ENCODE peak calls at places on chromosomes 11 and 22, in eight cellular contexts. I, W, H, U, L, R, Y and P are unnamed samples.
A peak's percentile ranks its signal among the peaks of the same experiment; 100 is the strongest.

GRCh38 chr11:75461136-75461535 is 28.1 kb upstream of the KLHL35 start:
- DNase-seq in I (no peak), U (no peak), R (no peak), L (no peak), W (no peak), Y (no peak), H (no peak), P (no peak)

GRCh38 chr11:7512525-7513209 is 1.1 kb upstream of the PPFIBP2 start:
- DNase-seq in W (peak; percentile 68), I (peak; percentile 33), U (peak; percentile 23), R (no peak), Y (peak; percentile 84), H (no peak), L (no peak), P (no peak)

GRCh38 chr11:1195690-1196515 is 27.0 kb upstream of the MUC5B start:
- DNase-seq in H (no peak), L (no peak), Y (peak; percentile 2), R (peak; percentile 83), W (no peak), I (no peak), U (no peak), P (no peak)

GRCh38 chr22:48887394-48888332 is 940.0 kb downstream of the BRD1 start:
- DNase-seq in R (peak; percentile 34), U (no peak), H (no peak), I (no peak), Y (no peak), L (no peak), W (no peak), P (no peak)

GRCh38 chr22:24423519-24424000 is 3.8 kb upstream of the ADORA2A start:
- DNase-seq in U (no peak), I (no peak), R (peak; percentile 90), Y (peak; percentile 60), H (peak; percentile 57), L (no peak), W (peak; percentile 60), P (peak; percentile 87)

GRCh38 chr11:20707876-20708275 is 38.5 kb downstream of the NELL1 start:
- DNase-seq in Y (no peak), R (no peak), H (no peak), I (no peak), U (no peak), W (no peak), L (no peak), P (no peak)

GRCh38 chr11:69465236-69466000 is 16.0 kb upstream of the LINC01488 start:
- DNase-seq in I (no peak), L (no peak), Y (no peak), W (peak; percentile 56), R (no peak), U (no peak), H (no peak), P (no peak)

GRCh38 chr11:60915250-60915914 is 1.4 kb downstream of the TMEM109 start:
- DNase-seq in R (no peak), U (peak; percentile 56), Y (peak; percentile 57), I (no peak), L (peak; percentile 50), W (peak; percentile 72), H (peak; percentile 69), P (no peak)

GRCh38 chr11:17544181-17544622 is at the start of gene USH1C:
- DNase-seq in Y (no peak), L (no peak), U (no peak), H (peak; percentile 61), W (peak; percentile 83), I (no peak), R (no peak), P (no peak)

GRCh38 chr11:10856689-10857603 is 907 bp downstream of the ZBED5 start:
- DNase-seq in L (peak; percentile 28), W (peak; percentile 78), H (no peak), Y (peak; percentile 43), U (peak; percentile 37), I (no peak), R (no peak), P (no peak)

GRCh38 chr11:114273071-114273470 is 23.1 kb upstream of the NNMT start:
- DNase-seq in W (no peak), U (no peak), L (no peak), Y (no peak), I (no peak), H (no peak), R (peak; percentile 23), P (no peak)

GRCh38 chr11:35826949-35827348 is 116.9 kb upstream of the LDLRAD3 start:
- DNase-seq in Y (no peak), H (no peak), I (no peak), R (no peak), W (no peak), L (no peak), U (no peak), P (no peak)

GRCh38 chr11:27416568-27417176 is 53.7 kb upstream of the CCDC34 start:
- DNase-seq in Y (no peak), U (no peak), R (no peak), W (no peak), L (no peak), H (no peak), I (no peak), P (no peak)

GRCh38 chr11:21037836-21038235 is 368.4 kb downstream of the NELL1 start:
- DNase-seq in R (no peak), L (no peak), U (no peak), W (no peak), H (no peak), Y (no peak), I (no peak), P (no peak)

GRCh38 chr22:18071968-18072310 is 5.9 kb upstream of the PEX26 start:
- DNase-seq in U (no peak), I (no peak), R (no peak), H (no peak), W (no peak), L (no peak), Y (no peak), P (no peak)

GRCh38 chr22:20088263-20088648 is 8.2 kb downstream of the DGCR8 start:
- DNase-seq in W (no peak), L (no peak), R (no peak), I (no peak), H (no peak), U (no peak), Y (no peak), P (no peak)

GRCh38 chr11:22797081-22797480 is 32.5 kb downstream of the SVIP start:
- DNase-seq in U (no peak), W (no peak), I (no peak), R (no peak), H (no peak), L (no peak), Y (no peak), P (no peak)

GRCh38 chr22:17997456-17997855 is 26.9 kb downstream of the MICAL3 start:
- DNase-seq in I (no peak), R (no peak), W (no peak), H (no peak), L (no peak), Y (no peak), U (no peak), P (no peak)

GRCh38 chr11:14308897-14309387 is 50.0 kb downstream of the RRAS2 start:
- DNase-seq in U (no peak), Y (no peak), R (no peak), L (no peak), W (no peak), I (no peak), H (no peak), P (no peak)
- TF ChIP-seq CTCF in U (no peak), Y (no peak), R (no peak), L (no peak), W (peak; percentile 1), I (no peak), H (no peak), P (no peak)

GRCh38 chr11:5317301-5317700 is 6.8 kb downstream of the OR51B2 start:
- DNase-seq in Y (no peak), L (no peak), W (no peak), H (no peak), U (no peak), I (no peak), R (no peak), P (no peak)
- TF ChIP-seq CTCF in Y (no peak), L (no peak), W (no peak), H (no peak), U (no peak), I (peak; percentile 13), R (no peak), P (no peak)

GRCh38 chr11:64269380-64270234 is 14.9 kb downstream of the BAD start:
- DNase-seq in L (peak; percentile 100), H (peak; percentile 87), R (peak; percentile 99), W (peak; percentile 97), I (peak; percentile 100), U (peak; percentile 100), Y (peak; percentile 99), P (no peak)
- TF ChIP-seq CTCF in L (peak; percentile 17), H (peak; percentile 12), R (peak; percentile 36), W (no peak), I (no peak), U (no peak), Y (peak; percentile 45), P (no peak)

GRCh38 chr22:45969414-45969799 is 7.6 kb downstream of the WNT7B start:
- DNase-seq in L (no peak), Y (no peak), R (no peak), I (no peak), W (no peak), H (no peak), U (peak; percentile 19), P (no peak)
- TF ChIP-seq CTCF in L (peak; percentile 18), Y (no peak), R (no peak), I (peak; percentile 25), W (no peak), H (no peak), U (peak; percentile 5), P (no peak)

GRCh38 chr22:22576244-22576988 is 17.4 kb upstream of the PRAME start:
- DNase-seq in W (peak; percentile 39), H (peak; percentile 48), L (peak; percentile 24), R (no peak), U (peak; percentile 52), I (no peak), Y (peak; percentile 44), P (no peak)
- TF ChIP-seq CTCF in W (peak; percentile 63), H (peak; percentile 55), L (peak; percentile 72), R (peak; percentile 71), U (peak; percentile 91), I (peak; percentile 47), Y (peak; percentile 75), P (peak; percentile 87)